ENCODE peak calls at places on chromosomes 3 and 15, in nine cellular contexts. One of them, this sample, is unnamed. For H3K27me3, the result is how much of the 10 kb centered on the place peaks cover.

GRCh38 chr15:63165166-63165859 is 8.0 kb upstream of the RPS27L start:
- DNase-seq in dorsolateral prefrontal cortex: no peak
- DNase-seq in lung: no peak
- DNase-seq in GM23338: no peak
- DNase-seq in ovary: no peak
- DNase-seq in GM23248: peak
- DNase-seq in aorta: no peak
- DNase-seq in heart right ventricle: no peak
- DNase-seq in PC-9: no peak
- DNase-seq in this sample: no peak

GRCh38 chr15:39235084-39235795 is 345.6 kb upstream of the THBS1 start:
- DNase-seq in dorsolateral prefrontal cortex: no peak
- DNase-seq in lung: no peak
- DNase-seq in GM23338: no peak
- DNase-seq in ovary: no peak
- DNase-seq in GM23248: peak
- DNase-seq in aorta: no peak
- DNase-seq in heart right ventricle: no peak
- DNase-seq in PC-9: peak
- DNase-seq in this sample: no peak

GRCh38 chr15:22226034-22226790 is 145.9 kb downstream of the OR4M2 start:
- DNase-seq in dorsolateral prefrontal cortex: no peak
- DNase-seq in lung: no peak
- DNase-seq in GM23338: no peak
- DNase-seq in ovary: no peak
- DNase-seq in GM23248: no peak
- DNase-seq in aorta: peak
- DNase-seq in heart right ventricle: no peak
- DNase-seq in PC-9: no peak
- DNase-seq in this sample: no peak

GRCh38 chr3:153038779-153039178 is 123.2 kb upstream of the RAP2B start:
- DNase-seq in dorsolateral prefrontal cortex: no peak
- DNase-seq in lung: no peak
- DNase-seq in GM23338: no peak
- DNase-seq in ovary: no peak
- DNase-seq in GM23248: peak
- DNase-seq in aorta: no peak
- DNase-seq in heart right ventricle: no peak
- DNase-seq in PC-9: peak
- DNase-seq in this sample: no peak

GRCh38 chr3:52679139-52679538 is 6.6 kb downstream of the PBRM1 start:
- DNase-seq in dorsolateral prefrontal cortex: no peak
- DNase-seq in lung: no peak
- DNase-seq in GM23338: no peak
- DNase-seq in ovary: no peak
- DNase-seq in GM23248: peak
- DNase-seq in aorta: no peak
- DNase-seq in heart right ventricle: no peak
- DNase-seq in PC-9: no peak
- DNase-seq in this sample: no peak

GRCh38 chr3:11591401-11592266 is 52.1 kb downstream of the VGLL4 start:
- DNase-seq in dorsolateral prefrontal cortex: peak
- DNase-seq in lung: no peak
- DNase-seq in GM23338: peak
- DNase-seq in ovary: peak
- DNase-seq in GM23248: peak
- DNase-seq in aorta: no peak
- DNase-seq in heart right ventricle: peak
- DNase-seq in PC-9: peak
- DNase-seq in this sample: peak

GRCh38 chr3:80307844-80308243 is 540.0 kb upstream of the ROBO1 start:
- DNase-seq in dorsolateral prefrontal cortex: no peak
- DNase-seq in lung: no peak
- DNase-seq in GM23338: peak
- DNase-seq in ovary: no peak
- DNase-seq in GM23248: no peak
- DNase-seq in aorta: no peak
- DNase-seq in heart right ventricle: no peak
- DNase-seq in PC-9: no peak
- DNase-seq in this sample: no peak

GRCh38 chr3:37402351-37402750 is 228.0 kb upstream of the LRRFIP2 start:
- DNase-seq in dorsolateral prefrontal cortex: no peak
- DNase-seq in lung: no peak
- DNase-seq in GM23338: no peak
- DNase-seq in ovary: no peak
- DNase-seq in GM23248: no peak
- DNase-seq in aorta: no peak
- DNase-seq in heart right ventricle: no peak
- DNase-seq in PC-9: no peak
- DNase-seq in this sample: no peak

DNA sequence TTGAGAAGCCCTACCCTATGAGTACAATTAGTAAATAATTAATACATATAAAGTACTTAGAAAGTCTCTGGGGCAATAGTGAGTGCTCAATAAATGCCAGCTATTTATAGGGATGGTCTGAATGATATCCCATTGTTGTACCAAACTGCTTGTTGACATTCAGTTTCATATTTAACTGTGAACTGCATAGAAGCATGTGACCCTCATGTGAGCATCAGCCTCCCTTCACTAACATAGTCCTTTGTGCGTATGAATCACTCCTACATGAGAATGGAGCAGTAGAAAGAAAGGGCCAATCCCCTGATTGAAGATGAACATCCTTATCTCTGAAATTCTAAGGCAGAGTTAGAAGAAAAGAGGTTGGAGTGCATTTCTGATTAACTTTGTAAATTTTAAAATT is 68.7 kb upstream of the ATP10A start:
- DNase-seq in dorsolateral prefrontal cortex: no peak
- DNase-seq in lung: no peak
- DNase-seq in GM23338: no peak
- DNase-seq in ovary: no peak
- DNase-seq in GM23248: peak
- DNase-seq in aorta: no peak
- DNase-seq in heart right ventricle: no peak
- DNase-seq in PC-9: no peak
- DNase-seq in this sample: no peak
- H3K4me3 ChIP-seq in dorsolateral prefrontal cortex: no peak
- H3K4me3 ChIP-seq in lung: no peak
- H3K4me3 ChIP-seq in GM23338: no peak
- H3K4me3 ChIP-seq in ovary: no peak
- H3K4me3 ChIP-seq in GM23248: no peak
- H3K4me3 ChIP-seq in aorta: no peak
- H3K4me3 ChIP-seq in heart right ventricle: no peak
- H3K4me3 ChIP-seq in PC-9: no peak
- H3K4me3 ChIP-seq in this sample: no peak

GRCh38 chr15:76330281-76330680 is 6.3 kb upstream of the ISL2 start:
- DNase-seq in dorsolateral prefrontal cortex: no peak
- DNase-seq in lung: no peak
- DNase-seq in GM23338: peak
- DNase-seq in ovary: no peak
- DNase-seq in GM23248: peak
- DNase-seq in aorta: peak
- DNase-seq in heart right ventricle: peak
- DNase-seq in PC-9: no peak
- DNase-seq in this sample: peak

GRCh38 chr15:76327191-76328105 is 9.1 kb upstream of the ISL2 start:
- DNase-seq in dorsolateral prefrontal cortex: no peak
- DNase-seq in lung: no peak
- DNase-seq in GM23338: no peak
- DNase-seq in ovary: no peak
- DNase-seq in GM23248: no peak
- DNase-seq in aorta: no peak
- DNase-seq in heart right ventricle: no peak
- DNase-seq in PC-9: no peak
- DNase-seq in this sample: no peak

GRCh38 chr15:76328962-76329361 is 7.6 kb upstream of the ISL2 start:
- DNase-seq in dorsolateral prefrontal cortex: no peak
- DNase-seq in lung: no peak
- DNase-seq in GM23338: no peak
- DNase-seq in ovary: no peak
- DNase-seq in GM23248: peak
- DNase-seq in aorta: no peak
- DNase-seq in heart right ventricle: no peak
- DNase-seq in PC-9: no peak
- DNase-seq in this sample: no peak

GRCh38 chr15:76325704-76326103 is 10.9 kb upstream of the ISL2 start:
- DNase-seq in dorsolateral prefrontal cortex: no peak
- DNase-seq in lung: no peak
- DNase-seq in GM23338: no peak
- DNase-seq in ovary: no peak
- DNase-seq in GM23248: no peak
- DNase-seq in aorta: no peak
- DNase-seq in heart right ventricle: no peak
- DNase-seq in PC-9: no peak
- DNase-seq in this sample: no peak

DNA sequence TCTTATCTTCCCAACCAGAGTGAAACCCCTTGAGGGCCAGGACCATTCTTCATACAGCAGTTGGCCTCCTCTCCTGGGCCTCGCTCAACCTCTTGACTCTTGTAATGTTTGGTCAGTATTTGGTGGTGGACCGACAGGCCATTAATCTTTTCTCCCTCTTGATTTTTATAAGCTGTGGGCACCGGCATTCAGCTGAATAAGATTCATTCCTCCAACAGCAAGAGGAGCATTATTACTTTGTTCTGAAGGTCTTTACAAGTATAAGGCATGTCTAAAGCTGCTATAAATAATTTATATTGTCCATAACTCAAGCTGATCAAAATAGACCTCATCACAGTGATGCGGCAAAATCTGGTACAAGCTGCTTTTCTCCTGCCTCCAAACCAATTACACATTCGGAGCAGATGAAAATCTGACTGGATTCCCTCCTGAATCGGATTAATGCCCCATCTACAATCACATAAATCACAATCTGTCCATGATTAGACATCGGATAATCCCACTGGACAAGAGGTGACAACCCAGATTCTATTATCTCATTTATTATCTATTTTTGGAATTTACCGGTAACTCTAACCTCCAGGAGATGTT is 8.4 kb upstream of the ISL2 start:
- DNase-seq in dorsolateral prefrontal cortex: no peak
- DNase-seq in lung: no peak
- DNase-seq in GM23338: no peak
- DNase-seq in ovary: no peak
- DNase-seq in GM23248: no peak
- DNase-seq in aorta: no peak
- DNase-seq in heart right ventricle: no peak
- DNase-seq in PC-9: no peak
- DNase-seq in this sample: no peak
- H3K27me3 ChIP-seq in dorsolateral prefrontal cortex: under half
- H3K27me3 ChIP-seq in lung: under half
- H3K27me3 ChIP-seq in GM23338: under half
- H3K27me3 ChIP-seq in ovary: under half
- H3K27me3 ChIP-seq in GM23248: under half
- H3K27me3 ChIP-seq in aorta: under half
- H3K27me3 ChIP-seq in heart right ventricle: under half
- H3K27me3 ChIP-seq in PC-9: under half
- H3K27me3 ChIP-seq in this sample: under half

GRCh38 chr15:85444329-85444605 is 63.9 kb downstream of the AKAP13 start:
- DNase-seq in dorsolateral prefrontal cortex: no peak
- DNase-seq in lung: no peak
- DNase-seq in GM23338: no peak
- DNase-seq in ovary: no peak
- DNase-seq in GM23248: no peak
- DNase-seq in aorta: no peak
- DNase-seq in heart right ventricle: no peak
- DNase-seq in PC-9: no peak
- DNase-seq in this sample: no peak
- H3K27ac ChIP-seq in dorsolateral prefrontal cortex: no peak
- H3K27ac ChIP-seq in lung: no peak
- H3K27ac ChIP-seq in GM23338: peak
- H3K27ac ChIP-seq in ovary: no peak
- H3K27ac ChIP-seq in GM23248: no peak
- H3K27ac ChIP-seq in aorta: no peak
- H3K27ac ChIP-seq in heart right ventricle: peak
- H3K27ac ChIP-seq in PC-9: peak
- H3K27ac ChIP-seq in this sample: peak

GRCh38 chr15:23645379-23646164 is 2.1 kb downstream of the MAGEL2 start:
- DNase-seq in dorsolateral prefrontal cortex: no peak
- DNase-seq in lung: no peak
- DNase-seq in GM23338: peak
- DNase-seq in ovary: no peak
- DNase-seq in GM23248: no peak
- DNase-seq in aorta: no peak
- DNase-seq in heart right ventricle: no peak
- DNase-seq in PC-9: no peak
- DNase-seq in this sample: no peak

GRCh38 chr15:23647421-23648375 is at the start of gene MAGEL2:
- DNase-seq in dorsolateral prefrontal cortex: no peak
- DNase-seq in lung: no peak
- DNase-seq in GM23338: peak
- DNase-seq in ovary: peak
- DNase-seq in GM23248: peak
- DNase-seq in aorta: peak
- DNase-seq in heart right ventricle: no peak
- DNase-seq in PC-9: no peak
- DNase-seq in this sample: peak

GRCh38 chr15:23644829-23645228 is 2.8 kb downstream of the MAGEL2 start:
- DNase-seq in dorsolateral prefrontal cortex: no peak
- DNase-seq in lung: no peak
- DNase-seq in GM23338: no peak
- DNase-seq in ovary: no peak
- DNase-seq in GM23248: no peak
- DNase-seq in aorta: peak
- DNase-seq in heart right ventricle: no peak
- DNase-seq in PC-9: no peak
- DNase-seq in this sample: no peak

GRCh38 chr15:23647001-23647295 is 719 bp downstream of the MAGEL2 start:
- DNase-seq in dorsolateral prefrontal cortex: no peak
- DNase-seq in lung: no peak
- DNase-seq in GM23338: no peak
- DNase-seq in ovary: no peak
- DNase-seq in GM23248: no peak
- DNase-seq in aorta: no peak
- DNase-seq in heart right ventricle: no peak
- DNase-seq in PC-9: no peak
- DNase-seq in this sample: no peak

DNA sequence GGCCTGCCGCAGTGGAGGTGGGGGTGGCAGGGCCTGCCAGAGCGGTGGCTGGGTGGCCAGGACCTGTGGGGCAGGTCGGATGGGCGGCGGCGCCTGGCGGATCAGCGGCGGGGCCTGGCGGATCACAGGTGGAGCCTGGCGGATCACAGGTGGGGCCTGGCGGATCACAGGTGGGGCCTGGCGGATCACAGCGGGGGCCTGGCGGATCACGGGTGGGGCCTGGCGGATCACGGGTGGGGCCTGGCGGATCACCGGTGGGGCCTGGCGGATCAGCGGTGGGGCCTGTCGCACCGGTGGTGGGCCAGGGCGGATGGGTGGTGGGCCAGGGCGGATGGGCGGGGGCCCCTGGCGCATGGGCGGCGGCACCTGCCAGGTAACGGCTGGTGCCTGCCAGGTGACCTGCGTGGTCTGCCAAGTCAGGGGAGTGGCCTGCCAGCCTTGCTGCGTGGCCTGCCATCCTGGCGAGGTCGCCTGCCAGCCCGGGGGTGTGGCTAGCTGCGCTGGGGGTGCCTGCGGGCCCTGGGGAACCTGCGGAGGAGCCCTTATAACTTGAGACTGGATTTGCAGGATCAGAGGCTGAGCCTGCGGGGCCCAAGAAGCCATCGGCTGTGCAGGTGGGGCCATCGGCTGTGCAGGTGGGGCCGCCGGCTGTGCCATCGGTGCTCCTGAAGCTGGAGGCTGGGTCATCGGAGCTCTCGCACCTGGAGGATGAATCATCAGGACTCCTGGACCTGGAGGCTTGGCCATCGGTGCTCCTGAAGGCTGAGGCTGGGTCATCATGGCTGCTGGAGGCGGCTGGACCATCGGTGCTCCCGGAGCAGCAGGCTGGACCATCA is 1.3 kb downstream of the MAGEL2 start:
- DNase-seq in dorsolateral prefrontal cortex: no peak
- DNase-seq in lung: no peak
- DNase-seq in GM23338: no peak
- DNase-seq in ovary: no peak
- DNase-seq in GM23248: no peak
- DNase-seq in aorta: peak
- DNase-seq in heart right ventricle: no peak
- DNase-seq in PC-9: no peak
- DNase-seq in this sample: no peak
- H3K4me3 ChIP-seq in dorsolateral prefrontal cortex: peak
- H3K4me3 ChIP-seq in lung: no peak
- H3K4me3 ChIP-seq in GM23338: peak
- H3K4me3 ChIP-seq in ovary: no peak
- H3K4me3 ChIP-seq in GM23248: no peak
- H3K4me3 ChIP-seq in aorta: no peak
- H3K4me3 ChIP-seq in heart right ventricle: no peak
- H3K4me3 ChIP-seq in PC-9: no peak
- H3K4me3 ChIP-seq in this sample: no peak

This sample was measured in cardiac muscle cell.